ENCODE peak calls at places on chromosomes 13 and 19, in four cellular contexts. C is sigmoid colon, U is breast epithelium, L is stomach. H is an unnamed sample.

GRCh38 chr13:27918041-27918917 is 1.5 kb upstream of the PDX1 start:
- DNase-seq in C (no peak), U (no peak), L (no peak), H (no peak)

GRCh38 chr13:102905905-102906304 is 60.1 kb downstream of the ERCC5 start:
- DNase-seq in C (no peak), U (no peak), L (no peak), H (no peak)

GRCh38 chr19:33399081-33399744 is 25.7 kb downstream of the CEBPG start:
- DNase-seq in C (peak), U (no peak), L (no peak), H (no peak)

GRCh38 chr13:108346376-108346775 is 76.9 kb downstream of the TNFSF13B start:
- DNase-seq in C (no peak), U (no peak), L (no peak), H (no peak)

GRCh38 chr13:102580552-102581169 is 16.1 kb upstream of the TPP2 start:
- DNase-seq in C (no peak), U (no peak), L (no peak), H (peak)

GRCh38 chr19:33704271-33704670 is 82.5 kb downstream of the CHST8 start:
- DNase-seq in C (peak), U (no peak), L (no peak), H (no peak)

GRCh38 chr13:93635687-93636086 is 409.1 kb downstream of the GPC6 start:
- DNase-seq in C (no peak), U (no peak), L (no peak), H (no peak)

GRCh38 chr19:39381910-39382611 is 8.8 kb downstream of the PAF1 start:
- DNase-seq in C (no peak), U (no peak), L (no peak), H (no peak)

DNA sequence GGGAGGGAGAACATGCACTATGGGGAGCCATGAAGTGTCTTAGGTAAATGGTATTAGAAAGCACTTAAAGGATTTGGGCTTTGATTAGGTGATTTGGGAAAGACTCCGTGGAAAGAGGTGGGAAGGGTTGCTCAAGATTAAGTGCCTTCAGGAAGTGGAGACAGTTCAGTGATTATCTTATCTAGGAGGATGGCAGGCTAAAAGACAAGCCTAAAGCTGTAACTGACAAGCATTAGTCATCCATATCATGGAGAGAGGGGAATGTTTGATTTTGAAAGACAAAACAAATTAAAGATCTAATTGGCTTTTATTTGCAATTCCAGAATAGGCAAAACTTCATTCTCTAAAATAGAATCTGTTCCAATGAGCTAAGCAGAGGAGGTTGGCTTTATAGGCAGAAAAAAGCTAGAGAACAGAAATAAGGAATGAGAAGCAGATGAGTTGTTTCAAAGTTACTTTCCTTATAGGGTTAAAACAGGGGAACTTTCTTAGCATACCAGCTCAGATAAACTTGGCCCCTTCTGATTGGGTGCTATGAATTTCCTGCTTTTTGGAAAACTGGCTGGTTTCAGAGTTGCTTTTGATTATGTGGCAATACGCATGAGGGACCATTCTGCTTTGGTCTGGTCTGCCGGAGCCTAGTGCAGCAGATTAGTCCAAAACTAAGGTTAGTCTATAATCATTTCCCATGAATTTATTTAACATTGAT is 1.8 kb upstream of the DIAPH3 start:
- DNase-seq in C (no peak), U (no peak), L (no peak), H (no peak)
- TF ChIP-seq POLR2A in C (no peak), U (no peak), L (no peak), H (no peak)

GRCh38 chr19:4583961-4584669 is 24.6 kb upstream of the SEMA6B start:
- DNase-seq in C (no peak), U (no peak), L (no peak), H (no peak)
- H3K27ac ChIP-seq in C (no peak), U (no peak), L (no peak), H (no peak)

GRCh38 chr13:106535552-106536243 is at the start of gene EFNB2:
- DNase-seq in C (peak), U (peak), L (peak), H (peak)
- TF ChIP-seq POLR2A in C (no peak), U (no peak), L (no peak), H (peak)

GRCh38 chr19:48877900-48878218 is 5.6 kb downstream of the PPP1R15A start:
- DNase-seq in C (no peak), U (no peak), L (no peak), H (no peak)
- H3K27ac ChIP-seq in C (peak), U (peak), L (peak), H (no peak)

GRCh38 chr19:1239420-1239795 is 1.6 kb upstream of the CBARP start:
- DNase-seq in C (no peak), U (no peak), L (no peak), H (no peak)
- TF ChIP-seq POLR2A in C (no peak), U (no peak), L (no peak), H (no peak)

DNA sequence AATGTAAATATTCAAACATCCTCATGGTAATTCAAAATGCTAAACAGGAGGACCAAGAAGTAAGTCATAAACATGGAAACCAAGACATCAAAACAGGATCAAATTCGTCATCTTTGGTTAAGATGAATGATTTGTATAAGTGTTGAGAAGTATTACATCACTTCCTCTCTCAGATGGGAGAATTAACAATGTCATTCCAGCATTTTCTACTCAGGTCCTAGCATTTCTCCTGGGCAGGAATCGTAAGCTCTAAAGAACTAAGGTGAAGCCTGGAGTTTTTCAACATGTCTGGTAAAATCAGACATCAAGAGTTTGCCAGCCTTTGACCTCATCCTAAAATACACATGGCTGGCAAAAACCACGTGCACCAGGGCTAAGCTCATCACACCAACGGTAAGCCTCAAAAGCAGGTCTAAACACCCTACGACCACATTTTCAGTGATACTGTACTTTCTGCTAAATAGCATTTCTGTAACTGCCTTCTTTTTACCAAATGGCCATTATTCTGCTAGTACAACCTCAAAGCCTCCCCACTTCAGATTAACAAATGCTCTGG is 24.8 kb downstream of the RANBP3 start:
- DNase-seq in C (peak), U (no peak), L (no peak), H (no peak)
- H3K27ac ChIP-seq in C (peak), U (no peak), L (peak), H (no peak)